ENCODE peak calls at places on chromosomes 1 and 21, in ten cellular contexts. One of them, this sample, is unnamed.

GRCh38 chr1:23343246-23344110 is 606 bp downstream of the HNRNPR start:
- DNase-seq in neural crest cell: peak; percentile 31
- DNase-seq in cardiac muscle cell: peak; percentile 62
- DNase-seq in RWPE1: peak; percentile 17
- DNase-seq in cardiac fibroblast: peak; percentile 84
- DNase-seq in psoas muscle: no peak
- DNase-seq in AG04449: peak; percentile 31
- DNase-seq in endothelial cell: peak; percentile 56
- DNase-seq in esophagus squamous epithelium: no peak
- DNase-seq in prostate gland: no peak
- DNase-seq in this sample: no peak

GRCh38 chr1:44436401-44437394 is 31.6 kb downstream of the RNF220 start:
- DNase-seq in neural crest cell: no peak
- DNase-seq in cardiac muscle cell: peak; percentile 17
- DNase-seq in RWPE1: no peak
- DNase-seq in cardiac fibroblast: no peak
- DNase-seq in psoas muscle: no peak
- DNase-seq in AG04449: no peak
- DNase-seq in endothelial cell: no peak
- DNase-seq in esophagus squamous epithelium: no peak
- DNase-seq in prostate gland: no peak
- DNase-seq in this sample: no peak

GRCh38 chr1:26072305-26072704 is 4.9 kb upstream of the TRIM63 start:
- DNase-seq in neural crest cell: no peak
- DNase-seq in cardiac muscle cell: no peak
- DNase-seq in RWPE1: no peak
- DNase-seq in cardiac fibroblast: no peak
- DNase-seq in psoas muscle: peak; percentile 75
- DNase-seq in AG04449: no peak
- DNase-seq in endothelial cell: no peak
- DNase-seq in esophagus squamous epithelium: no peak
- DNase-seq in prostate gland: no peak
- DNase-seq in this sample: no peak

GRCh38 chr1:201024251-201024998 is 911 bp upstream of the KIF21B start:
- DNase-seq in neural crest cell: peak; percentile 70
- DNase-seq in cardiac muscle cell: no peak
- DNase-seq in RWPE1: no peak
- DNase-seq in cardiac fibroblast: no peak
- DNase-seq in psoas muscle: no peak
- DNase-seq in AG04449: no peak
- DNase-seq in endothelial cell: no peak
- DNase-seq in esophagus squamous epithelium: no peak
- DNase-seq in prostate gland: no peak
- DNase-seq in this sample: no peak

GRCh38 chr1:36874271-36875017 is 159.9 kb downstream of the GRIK3 start:
- DNase-seq in neural crest cell: no peak
- DNase-seq in cardiac muscle cell: no peak
- DNase-seq in RWPE1: no peak
- DNase-seq in cardiac fibroblast: no peak
- DNase-seq in psoas muscle: no peak
- DNase-seq in AG04449: no peak
- DNase-seq in endothelial cell: no peak
- DNase-seq in esophagus squamous epithelium: no peak
- DNase-seq in prostate gland: no peak
- DNase-seq in this sample: no peak

GRCh38 chr1:208024406-208024805 is 113.5 kb upstream of the CD34 start:
- DNase-seq in neural crest cell: no peak
- DNase-seq in cardiac muscle cell: no peak
- DNase-seq in RWPE1: no peak
- DNase-seq in cardiac fibroblast: no peak
- DNase-seq in psoas muscle: no peak
- DNase-seq in AG04449: no peak
- DNase-seq in endothelial cell: no peak
- DNase-seq in esophagus squamous epithelium: no peak
- DNase-seq in prostate gland: no peak
- DNase-seq in this sample: no peak

GRCh38 chr1:51297401-51298321 is 32.7 kb downstream of the TTC39A start:
- DNase-seq in neural crest cell: no peak
- DNase-seq in cardiac muscle cell: no peak
- DNase-seq in RWPE1: no peak
- DNase-seq in cardiac fibroblast: no peak
- DNase-seq in psoas muscle: no peak
- DNase-seq in AG04449: no peak
- DNase-seq in endothelial cell: no peak
- DNase-seq in esophagus squamous epithelium: no peak
- DNase-seq in prostate gland: no peak
- DNase-seq in this sample: no peak

GRCh38 chr1:216075339-216075738 is 347.9 kb downstream of the USH2A start:
- DNase-seq in neural crest cell: no peak
- DNase-seq in cardiac muscle cell: no peak
- DNase-seq in RWPE1: no peak
- DNase-seq in cardiac fibroblast: peak; percentile 1
- DNase-seq in psoas muscle: no peak
- DNase-seq in AG04449: no peak
- DNase-seq in endothelial cell: no peak
- DNase-seq in esophagus squamous epithelium: no peak
- DNase-seq in prostate gland: no peak
- DNase-seq in this sample: no peak

GRCh38 chr1:192147626-192148025 is 10.6 kb upstream of the RGS18 start:
- DNase-seq in neural crest cell: no peak
- DNase-seq in cardiac muscle cell: no peak
- DNase-seq in RWPE1: no peak
- DNase-seq in cardiac fibroblast: peak; percentile 22
- DNase-seq in psoas muscle: no peak
- DNase-seq in AG04449: no peak
- DNase-seq in endothelial cell: no peak
- DNase-seq in esophagus squamous epithelium: no peak
- DNase-seq in prostate gland: no peak
- DNase-seq in this sample: no peak

GRCh38 chr1:47724427-47724999 is 272.7 kb downstream of the TRABD2B start:
- DNase-seq in neural crest cell: no peak
- DNase-seq in cardiac muscle cell: no peak
- DNase-seq in RWPE1: no peak
- DNase-seq in cardiac fibroblast: no peak
- DNase-seq in psoas muscle: no peak
- DNase-seq in AG04449: no peak
- DNase-seq in endothelial cell: no peak
- DNase-seq in esophagus squamous epithelium: no peak
- DNase-seq in prostate gland: no peak
- DNase-seq in this sample: no peak

GRCh38 chr1:168259567-168259966 is 21.1 kb upstream of the TBX19 start:
- DNase-seq in neural crest cell: no peak
- DNase-seq in cardiac muscle cell: no peak
- DNase-seq in RWPE1: no peak
- DNase-seq in cardiac fibroblast: no peak
- DNase-seq in psoas muscle: no peak
- DNase-seq in AG04449: no peak
- DNase-seq in endothelial cell: no peak
- DNase-seq in esophagus squamous epithelium: no peak
- DNase-seq in prostate gland: no peak
- DNase-seq in this sample: no peak

GRCh38 chr1:74522143-74522542 is 9.7 kb upstream of the LRRC53 start:
- DNase-seq in neural crest cell: no peak
- DNase-seq in cardiac muscle cell: peak; percentile 19
- DNase-seq in RWPE1: no peak
- DNase-seq in cardiac fibroblast: no peak
- DNase-seq in psoas muscle: no peak
- DNase-seq in AG04449: no peak
- DNase-seq in endothelial cell: peak; percentile 41
- DNase-seq in esophagus squamous epithelium: no peak
- DNase-seq in prostate gland: no peak
- DNase-seq in this sample: no peak

GRCh38 chr21:44800103-44800502 is 1.5 kb downstream of the UBE2G2 start:
- DNase-seq in neural crest cell: no peak
- DNase-seq in cardiac muscle cell: peak; percentile 69
- DNase-seq in RWPE1: peak; percentile 34
- DNase-seq in cardiac fibroblast: peak; percentile 72
- DNase-seq in psoas muscle: no peak
- DNase-seq in AG04449: no peak
- DNase-seq in endothelial cell: peak; percentile 36
- DNase-seq in esophagus squamous epithelium: no peak
- DNase-seq in prostate gland: no peak
- DNase-seq in this sample: no peak

GRCh38 chr21:45868488-45868887 is 113.1 kb upstream of the COL6A1 start:
- DNase-seq in neural crest cell: no peak
- DNase-seq in cardiac muscle cell: no peak
- DNase-seq in RWPE1: no peak
- DNase-seq in cardiac fibroblast: no peak
- DNase-seq in psoas muscle: no peak
- DNase-seq in AG04449: no peak
- DNase-seq in endothelial cell: no peak
- DNase-seq in esophagus squamous epithelium: no peak
- DNase-seq in prostate gland: no peak
- DNase-seq in this sample: no peak

GRCh38 chr1:115118596-115118995 is 29.3 kb upstream of the TSPAN2 start:
- DNase-seq in neural crest cell: no peak
- DNase-seq in cardiac muscle cell: no peak
- DNase-seq in RWPE1: no peak
- DNase-seq in cardiac fibroblast: peak; percentile 32
- DNase-seq in psoas muscle: no peak
- DNase-seq in AG04449: no peak
- DNase-seq in endothelial cell: no peak
- DNase-seq in esophagus squamous epithelium: no peak
- DNase-seq in prostate gland: no peak
- DNase-seq in this sample: no peak

GRCh38 chr1:15948600-15949452 is 27.1 kb downstream of the ZBTB17 start:
- DNase-seq in neural crest cell: no peak
- DNase-seq in cardiac muscle cell: no peak
- DNase-seq in RWPE1: peak; percentile 81
- DNase-seq in cardiac fibroblast: peak; percentile 97
- DNase-seq in psoas muscle: peak; percentile 82
- DNase-seq in AG04449: peak; percentile 69
- DNase-seq in endothelial cell: no peak
- DNase-seq in esophagus squamous epithelium: no peak
- DNase-seq in prostate gland: no peak
- DNase-seq in this sample: no peak

GRCh38 chr1:211587123-211587522 is 8.2 kb upstream of the SLC30A1 start:
- DNase-seq in neural crest cell: no peak
- DNase-seq in cardiac muscle cell: no peak
- DNase-seq in RWPE1: no peak
- DNase-seq in cardiac fibroblast: no peak
- DNase-seq in psoas muscle: no peak
- DNase-seq in AG04449: no peak
- DNase-seq in endothelial cell: no peak
- DNase-seq in esophagus squamous epithelium: no peak
- DNase-seq in prostate gland: no peak
- DNase-seq in this sample: no peak

GRCh38 chr21:44428281-44428942 is 26.9 kb upstream of the LRRC3 start:
- DNase-seq in neural crest cell: no peak
- DNase-seq in cardiac muscle cell: no peak
- DNase-seq in RWPE1: peak; percentile 46
- DNase-seq in cardiac fibroblast: peak; percentile 12
- DNase-seq in psoas muscle: no peak
- DNase-seq in AG04449: no peak
- DNase-seq in endothelial cell: peak; percentile 42
- DNase-seq in esophagus squamous epithelium: no peak
- DNase-seq in prostate gland: no peak
- DNase-seq in this sample: peak; percentile 9

GRCh38 chr21:42233067-42233981 is 14.4 kb downstream of the ABCG1 start:
- DNase-seq in neural crest cell: no peak
- DNase-seq in cardiac muscle cell: peak; percentile 68
- DNase-seq in RWPE1: no peak
- DNase-seq in cardiac fibroblast: peak; percentile 58
- DNase-seq in psoas muscle: peak; percentile 89
- DNase-seq in AG04449: no peak
- DNase-seq in endothelial cell: peak; percentile 53
- DNase-seq in esophagus squamous epithelium: no peak
- DNase-seq in prostate gland: peak; percentile 69
- DNase-seq in this sample: no peak
- TF ChIP-seq CTCF in neural crest cell: no peak
- TF ChIP-seq CTCF in cardiac muscle cell: peak; percentile 36
- TF ChIP-seq CTCF in RWPE1: no peak
- TF ChIP-seq CTCF in cardiac fibroblast: peak; percentile 24
- TF ChIP-seq CTCF in psoas muscle: peak; percentile 47
- TF ChIP-seq CTCF in AG04449: no peak
- TF ChIP-seq CTCF in endothelial cell: no peak
- TF ChIP-seq CTCF in esophagus squamous epithelium: peak; percentile 21
- TF ChIP-seq CTCF in prostate gland: peak; percentile 29
- TF ChIP-seq CTCF in this sample: peak; percentile 38

DNA sequence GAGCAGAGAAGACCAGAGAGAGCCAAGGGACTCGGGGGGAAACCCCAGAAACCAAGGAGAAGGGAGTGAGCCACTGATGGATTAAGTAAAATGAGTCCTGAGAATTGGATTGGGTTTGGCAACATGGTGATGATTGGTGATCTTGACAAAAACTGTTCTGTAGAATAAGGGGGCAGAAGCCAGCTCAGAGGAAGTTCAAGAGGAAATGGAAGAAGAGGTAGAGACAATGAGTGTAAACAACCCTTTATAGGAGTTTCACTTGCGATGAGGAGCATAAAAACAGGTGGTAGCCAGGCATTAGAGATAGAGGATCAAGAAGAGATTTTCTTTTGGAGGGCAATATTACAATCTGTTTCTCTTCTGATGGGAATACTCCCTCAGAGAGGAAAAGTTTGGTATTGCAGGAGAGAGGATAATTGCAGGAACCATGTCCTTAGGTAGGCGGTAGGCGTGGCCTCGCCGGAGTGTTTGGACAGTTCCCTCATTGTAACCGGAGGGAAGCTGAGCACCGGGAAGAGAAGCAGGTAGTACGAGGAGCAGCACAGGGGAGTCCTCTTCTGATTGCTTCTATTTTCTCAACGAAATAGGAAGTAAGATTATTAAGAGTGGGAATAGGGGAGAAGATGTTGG is 68.4 kb upstream of the TENT5C start:
- DNase-seq in neural crest cell: no peak
- DNase-seq in cardiac muscle cell: peak; percentile 20
- DNase-seq in RWPE1: peak; percentile 19
- DNase-seq in cardiac fibroblast: no peak
- DNase-seq in psoas muscle: no peak
- DNase-seq in AG04449: no peak
- DNase-seq in endothelial cell: peak; percentile 25
- DNase-seq in esophagus squamous epithelium: no peak
- DNase-seq in prostate gland: peak; percentile 65
- DNase-seq in this sample: no peak
- TF ChIP-seq CTCF in neural crest cell: peak; percentile 19
- TF ChIP-seq CTCF in cardiac muscle cell: no peak
- TF ChIP-seq CTCF in RWPE1: no peak
- TF ChIP-seq CTCF in cardiac fibroblast: no peak
- TF ChIP-seq CTCF in psoas muscle: no peak
- TF ChIP-seq CTCF in AG04449: no peak
- TF ChIP-seq CTCF in endothelial cell: no peak
- TF ChIP-seq CTCF in esophagus squamous epithelium: no peak
- TF ChIP-seq CTCF in prostate gland: peak; percentile 12
- TF ChIP-seq CTCF in this sample: peak; percentile 13

GRCh38 chr1:20430355-20431290 is 55.4 kb downstream of the CAMK2N1 start:
- DNase-seq in neural crest cell: peak; percentile 67
- DNase-seq in cardiac muscle cell: peak; percentile 70
- DNase-seq in RWPE1: peak; percentile 54
- DNase-seq in cardiac fibroblast: peak; percentile 30
- DNase-seq in psoas muscle: no peak
- DNase-seq in AG04449: no peak
- DNase-seq in endothelial cell: peak; percentile 77
- DNase-seq in esophagus squamous epithelium: no peak
- DNase-seq in prostate gland: no peak
- DNase-seq in this sample: peak; percentile 28
- TF ChIP-seq CTCF in neural crest cell: peak; percentile 70
- TF ChIP-seq CTCF in cardiac muscle cell: peak; percentile 89
- TF ChIP-seq CTCF in RWPE1: peak; percentile 69
- TF ChIP-seq CTCF in cardiac fibroblast: peak; percentile 87
- TF ChIP-seq CTCF in psoas muscle: peak; percentile 54
- TF ChIP-seq CTCF in AG04449: peak; percentile 91
- TF ChIP-seq CTCF in endothelial cell: peak; percentile 71
- TF ChIP-seq CTCF in esophagus squamous epithelium: peak; percentile 26
- TF ChIP-seq CTCF in prostate gland: peak; percentile 49
- TF ChIP-seq CTCF in this sample: peak; percentile 71

GRCh38 chr1:86753700-86754099 is 49.3 kb downstream of the SH3GLB1 start:
- DNase-seq in neural crest cell: no peak
- DNase-seq in cardiac muscle cell: peak; percentile 32
- DNase-seq in RWPE1: peak; percentile 19
- DNase-seq in cardiac fibroblast: peak; percentile 18
- DNase-seq in psoas muscle: no peak
- DNase-seq in AG04449: no peak
- DNase-seq in endothelial cell: no peak
- DNase-seq in esophagus squamous epithelium: no peak
- DNase-seq in prostate gland: no peak
- DNase-seq in this sample: no peak
- TF ChIP-seq CTCF in neural crest cell: no peak
- TF ChIP-seq CTCF in cardiac muscle cell: no peak
- TF ChIP-seq CTCF in RWPE1: no peak
- TF ChIP-seq CTCF in cardiac fibroblast: no peak
- TF ChIP-seq CTCF in psoas muscle: peak; percentile 13
- TF ChIP-seq CTCF in AG04449: no peak
- TF ChIP-seq CTCF in endothelial cell: no peak
- TF ChIP-seq CTCF in esophagus squamous epithelium: no peak
- TF ChIP-seq CTCF in prostate gland: no peak
- TF ChIP-seq CTCF in this sample: no peak

This sample was measured in progenitor cell of endocrine pancreas.